ENCODE peak calls at places on chromosomes 13 and 19, in four cellular contexts. D is thoracic aorta, A is BE2C, Q is ovary. U is an unnamed sample.

GRCh38 chr19:50334741-50335421 is 5.7 kb upstream of the KCNC3 start:
- DNase-seq in A (no peak), Q (no peak), D (no peak), U (no peak)

GRCh38 chr13:44989941-44990340 is 603 bp downstream of the GPALPP1 start:
- DNase-seq in Q (no peak), D (no peak), A (no peak), U (peak; percentile 14)

GRCh38 chr19:3059653-3060052 is 2.6 kb downstream of the TLE5 start:
- DNase-seq in D (no peak), Q (no peak), A (no peak), U (no peak)

GRCh38 chr13:67075239-67075638 is 154.9 kb downstream of the PCDH9 start:
- DNase-seq in A (no peak), Q (no peak), D (no peak), U (no peak)

GRCh38 chr13:44735806-44736205 is 159.7 kb upstream of the TSC22D1 start:
- DNase-seq in D (no peak), Q (no peak), A (no peak), U (no peak)

GRCh38 chr19:45182758-45183157 is 4.2 kb downstream of the BLOC1S3 start:
- DNase-seq in Q (no peak), D (no peak), A (no peak), U (no peak)

GRCh38 chr19:45632468-45633196 is 6.6 kb downstream of the EML2 start:
- DNase-seq in Q (peak; percentile 26), A (peak; percentile 87), D (peak; percentile 61), U (peak; percentile 71)

GRCh38 chr19:39372047-39372802 is 18.7 kb downstream of the PAF1 start:
- DNase-seq in Q (peak; percentile 92), D (peak; percentile 60), A (no peak), U (no peak)

GRCh38 chr19:7932276-7932929 is 6.5 kb upstream of the CTXN1 start:
- DNase-seq in A (no peak), D (no peak), Q (peak; percentile 13), U (no peak)

GRCh38 chr13:95704510-95704909 is 27.6 kb downstream of the DNAJC3 start:
- DNase-seq in A (peak; percentile 51), Q (no peak), D (no peak), U (no peak)

GRCh38 chr19:33905937-33906577 is 109.4 kb downstream of the KCTD15 start:
- DNase-seq in D (no peak), Q (peak; percentile 74), A (no peak), U (peak; percentile 12)

GRCh38 chr19:51253088-51253806 is 2.4 kb downstream of the SIGLECL1 start:
- DNase-seq in A (no peak), Q (no peak), D (no peak), U (no peak)

GRCh38 chr19:55383789-55384575 is at the start of gene TMEM238:
- DNase-seq in A (peak; percentile 79), D (no peak), Q (peak; percentile 59), U (peak; percentile 89)
- TF ChIP-seq CTCF in A (no peak), D (no peak), Q (peak; percentile 34), U (peak; percentile 24)

GRCh38 chr19:23283925-23284324 is 33.7 kb upstream of the ZNF724 start:
- DNase-seq in D (no peak), Q (no peak), A (peak; percentile 71), U (peak; percentile 54)

GRCh38 chr19:23281663-23282276 is 31.6 kb upstream of the ZNF724 start:
- DNase-seq in D (no peak), Q (no peak), A (no peak), U (no peak)

GRCh38 chr19:23285948-23286347 is 35.8 kb upstream of the ZNF724 start:
- DNase-seq in D (no peak), Q (no peak), A (no peak), U (no peak)

GRCh38 chr19:23286477-23286876 is 36.3 kb upstream of the ZNF724 start:
- DNase-seq in A (peak; percentile 25), D (no peak), Q (no peak), U (peak; percentile 15)

DNA sequence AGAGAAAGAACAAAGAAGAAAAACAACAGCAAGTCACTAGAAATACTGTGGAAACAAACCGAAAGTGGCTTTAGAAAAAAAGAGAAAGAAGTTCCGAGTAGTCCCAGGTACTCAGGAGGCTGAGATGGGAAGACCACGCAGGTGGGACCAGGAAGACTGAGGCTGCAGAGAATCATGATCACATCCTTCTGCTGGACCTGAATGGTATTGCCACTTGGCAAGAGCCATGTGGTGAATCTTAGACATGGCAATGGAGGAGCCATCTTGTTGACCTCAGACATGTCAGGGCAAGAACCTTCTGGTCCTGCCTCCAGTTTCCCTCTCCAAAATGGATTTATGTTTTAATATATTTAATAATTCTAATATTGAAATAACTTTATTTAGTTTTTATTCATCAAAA is 37.4 kb upstream of the ZNF724 start:
- DNase-seq in A (no peak), D (no peak), Q (no peak), U (no peak)
- TF ChIP-seq CTCF in A (peak; percentile 8), D (no peak), Q (no peak), U (no peak)

GRCh38 chr13:98598043-98598442 is 21.1 kb upstream of the STK24 start:
- DNase-seq in Q (no peak), D (no peak), A (no peak), U (no peak)
- TF ChIP-seq CTCF in Q (no peak), D (no peak), A (peak; percentile 52), U (no peak)

DNA sequence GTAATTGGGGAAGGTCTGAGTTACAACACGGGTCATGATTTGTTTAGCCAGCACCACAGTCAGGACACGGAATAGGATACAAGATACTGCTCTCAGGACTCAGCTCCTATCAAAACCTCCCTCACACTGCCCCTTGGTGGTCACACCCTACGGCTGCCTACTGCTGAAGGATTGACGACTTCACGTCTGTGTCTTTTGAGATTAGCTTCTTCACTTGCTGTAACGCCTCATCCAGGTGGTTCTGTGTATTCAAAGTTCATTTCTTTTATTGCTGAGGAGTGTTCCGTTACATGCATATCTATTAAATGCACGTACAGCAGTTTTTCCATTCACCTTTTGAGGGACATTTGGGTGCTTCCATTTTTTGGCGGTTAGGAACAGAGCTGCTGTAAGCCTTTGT is 46.3 kb downstream of the URI1 start:
- DNase-seq in Q (no peak), A (no peak), D (no peak), U (no peak)
- TF ChIP-seq CTCF in Q (no peak), A (peak; percentile 15), D (no peak), U (no peak)

GRCh38 chr19:28703400-28703956 is 509.5 kb downstream of the UQCRFS1 start:
- DNase-seq in A (no peak), Q (no peak), D (no peak), U (no peak)

GRCh38 chr19:28701491-28701890 is 511.5 kb downstream of the UQCRFS1 start:
- DNase-seq in Q (no peak), A (no peak), D (no peak), U (no peak)

GRCh38 chr19:28706693-28707092 is 506.3 kb downstream of the UQCRFS1 start:
- DNase-seq in A (no peak), D (no peak), Q (no peak), U (no peak)

GRCh38 chr19:28700176-28700575 is 512.8 kb downstream of the UQCRFS1 start:
- DNase-seq in D (no peak), A (no peak), Q (no peak), U (no peak)

DNA sequence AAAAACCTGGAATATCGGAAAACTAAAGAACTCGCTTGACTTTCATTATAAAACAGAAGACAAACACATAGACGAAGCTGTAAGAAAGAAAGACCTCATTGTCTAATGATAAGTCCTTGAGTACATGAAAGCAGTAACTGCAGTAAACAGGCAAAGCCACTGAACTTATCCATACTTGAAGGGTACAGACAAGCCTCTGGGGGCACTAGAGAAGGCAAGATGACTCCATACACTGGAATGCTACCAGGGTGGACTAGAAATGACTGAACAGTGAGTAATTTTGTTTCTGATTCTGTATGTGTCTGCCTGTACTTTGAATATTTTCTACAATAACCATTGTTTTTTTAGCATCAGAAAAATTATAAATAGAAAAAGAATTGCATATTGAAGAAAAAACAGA is 507.9 kb downstream of the UQCRFS1 start:
- DNase-seq in A (no peak), D (no peak), Q (no peak), U (no peak)
- TF ChIP-seq CTCF in A (no peak), D (no peak), Q (no peak), U (no peak)

GRCh38 chr19:52297601-52298358 is 811 bp downstream of the ZNF480 start:
- DNase-seq in Q (no peak), D (no peak), A (no peak), U (no peak)

GRCh38 chr19:52291781-52292180 is 5.2 kb upstream of the ZNF480 start:
- DNase-seq in D (no peak), Q (no peak), A (no peak), U (no peak)

GRCh38 chr19:52296400-52296772 is 583 bp upstream of the ZNF480 start:
- DNase-seq in A (no peak), D (no peak), Q (no peak), U (no peak)

GRCh38 chr19:52296773-52297600 is at the start of gene ZNF480:
- DNase-seq in A (peak; percentile 79), D (peak; percentile 42), Q (peak; percentile 83), U (peak; percentile 89)
- TF ChIP-seq CTCF in A (no peak), D (no peak), Q (peak; percentile 30), U (no peak)

DNA sequence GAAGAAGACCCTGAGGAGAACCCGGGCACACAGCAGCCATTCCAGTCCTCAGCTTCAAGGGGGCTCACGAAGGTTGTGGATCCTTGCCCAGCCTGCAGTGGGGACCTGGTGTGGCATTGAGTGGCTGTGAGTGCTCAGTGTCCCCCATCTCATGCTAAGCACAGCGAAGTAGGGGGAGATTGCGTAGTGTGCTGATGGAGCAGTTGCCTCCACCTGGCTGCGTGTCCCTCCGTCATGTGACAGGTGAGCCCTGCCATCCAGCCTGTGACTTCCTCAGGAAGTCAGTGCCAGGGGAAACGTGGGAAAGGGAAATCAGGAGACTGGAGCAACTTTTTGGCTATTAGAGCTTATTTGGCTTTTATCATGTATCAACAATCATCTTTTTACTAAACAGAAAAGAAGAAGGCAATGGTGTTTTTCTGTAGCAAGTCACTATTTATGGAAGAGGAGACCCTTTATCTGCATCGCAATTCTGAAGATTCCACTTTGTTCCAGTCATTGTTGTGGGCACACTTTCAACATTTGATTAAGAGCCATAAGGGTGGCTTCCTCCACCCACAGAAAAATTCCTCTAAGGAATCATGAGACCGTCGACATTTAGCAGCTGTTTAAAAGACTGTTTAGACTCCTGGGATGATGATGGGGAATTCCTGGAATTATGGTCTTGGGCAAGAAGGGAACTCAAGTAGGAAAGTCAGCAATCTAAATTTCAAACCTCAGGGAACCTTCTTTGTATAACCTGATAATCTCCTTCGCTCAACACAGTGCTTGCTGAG is 126.8 kb upstream of the SPATA13 start:
- DNase-seq in Q (no peak), D (no peak), A (no peak), U (no peak)
- TF ChIP-seq CTCF in Q (no peak), D (no peak), A (no peak), U (no peak)

U was measured in GM12865.